ENCODE peak calls at places on chromosomes 12 and 14, in five cellular contexts. One of them, this sample, is unnamed.

GRCh38 chr12:122166422-122167327 is 7.3 kb downstream of the IL31 start:
- DNase-seq in fibroblast of lung: no peak
- DNase-seq in neuronal stem cell: no peak
- DNase-seq in aorta: no peak
- DNase-seq in lower lobe of right lung: no peak
- DNase-seq in this sample: no peak

GRCh38 chr14:104678346-104678745 is 11.1 kb upstream of the INF2 start:
- DNase-seq in fibroblast of lung: peak
- DNase-seq in neuronal stem cell: no peak
- DNase-seq in aorta: peak
- DNase-seq in lower lobe of right lung: peak
- DNase-seq in this sample: no peak

GRCh38 chr12:42129595-42130204 is 15.0 kb downstream of the GXYLT1 start:
- DNase-seq in fibroblast of lung: peak
- DNase-seq in neuronal stem cell: peak
- DNase-seq in aorta: no peak
- DNase-seq in lower lobe of right lung: no peak
- DNase-seq in this sample: peak

GRCh38 chr12:132827763-132828703 is 636 bp downstream of the GOLGA3 start:
- DNase-seq in fibroblast of lung: peak
- DNase-seq in neuronal stem cell: no peak
- DNase-seq in aorta: peak
- DNase-seq in lower lobe of right lung: peak
- DNase-seq in this sample: no peak

GRCh38 chr14:74577247-74577947 is 34.6 kb downstream of the LTBP2 start:
- DNase-seq in fibroblast of lung: peak
- DNase-seq in neuronal stem cell: no peak
- DNase-seq in aorta: peak
- DNase-seq in lower lobe of right lung: peak
- DNase-seq in this sample: no peak

GRCh38 chr12:1491983-1492697 is 102.2 kb downstream of the FBXL14 start:
- DNase-seq in fibroblast of lung: no peak
- DNase-seq in neuronal stem cell: no peak
- DNase-seq in aorta: no peak
- DNase-seq in lower lobe of right lung: no peak
- DNase-seq in this sample: no peak

GRCh38 chr12:20434993-20435392 is 66.7 kb downstream of the PDE3A start:
- DNase-seq in fibroblast of lung: no peak
- DNase-seq in neuronal stem cell: no peak
- DNase-seq in aorta: no peak
- DNase-seq in lower lobe of right lung: no peak
- DNase-seq in this sample: no peak

GRCh38 chr12:101455685-101456084 is 19.5 kb upstream of the SPIC start:
- DNase-seq in fibroblast of lung: no peak
- DNase-seq in neuronal stem cell: no peak
- DNase-seq in aorta: no peak
- DNase-seq in lower lobe of right lung: no peak
- DNase-seq in this sample: no peak

GRCh38 chr12:46752396-46752795 is 73.4 kb downstream of the SLC38A4 start:
- DNase-seq in fibroblast of lung: no peak
- DNase-seq in neuronal stem cell: no peak
- DNase-seq in aorta: no peak
- DNase-seq in lower lobe of right lung: no peak
- DNase-seq in this sample: no peak

GRCh38 chr12:51686727-51687126 is 95.7 kb downstream of the SCN8A start:
- DNase-seq in fibroblast of lung: peak
- DNase-seq in neuronal stem cell: no peak
- DNase-seq in aorta: no peak
- DNase-seq in lower lobe of right lung: no peak
- DNase-seq in this sample: no peak

GRCh38 chr12:65657635-65658034 is 166.6 kb upstream of the HMGA2 start:
- DNase-seq in fibroblast of lung: no peak
- DNase-seq in neuronal stem cell: no peak
- DNase-seq in aorta: no peak
- DNase-seq in lower lobe of right lung: no peak
- DNase-seq in this sample: no peak

GRCh38 chr14:24250354-24250753 is 7.9 kb upstream of the TINF2 start:
- DNase-seq in fibroblast of lung: no peak
- DNase-seq in neuronal stem cell: no peak
- DNase-seq in aorta: no peak
- DNase-seq in lower lobe of right lung: no peak
- DNase-seq in this sample: no peak

GRCh38 chr12:12469386-12469785 is 93.3 kb downstream of the DUSP16 start:
- DNase-seq in fibroblast of lung: no peak
- DNase-seq in neuronal stem cell: no peak
- DNase-seq in aorta: no peak
- DNase-seq in lower lobe of right lung: no peak
- DNase-seq in this sample: no peak

GRCh38 chr12:96140110-96140509 is 54.1 kb upstream of the ELK3 start:
- DNase-seq in fibroblast of lung: no peak
- DNase-seq in neuronal stem cell: no peak
- DNase-seq in aorta: no peak
- DNase-seq in lower lobe of right lung: no peak
- DNase-seq in this sample: peak

GRCh38 chr12:112199136-112199535 is 73.8 kb downstream of the TRAFD1 start:
- DNase-seq in fibroblast of lung: no peak
- DNase-seq in neuronal stem cell: no peak
- DNase-seq in aorta: no peak
- DNase-seq in lower lobe of right lung: no peak
- DNase-seq in this sample: no peak

GRCh38 chr12:1115471-1116242 is 124.6 kb downstream of the ERC1 start:
- DNase-seq in fibroblast of lung: peak
- DNase-seq in neuronal stem cell: no peak
- DNase-seq in aorta: no peak
- DNase-seq in lower lobe of right lung: no peak
- DNase-seq in this sample: no peak

GRCh38 chr14:89296281-89296745 is 120.7 kb downstream of the FOXN3 start:
- DNase-seq in fibroblast of lung: no peak
- DNase-seq in neuronal stem cell: no peak
- DNase-seq in aorta: no peak
- DNase-seq in lower lobe of right lung: no peak
- DNase-seq in this sample: no peak

GRCh38 chr12:25020621-25021243 is 71.8 kb upstream of the BCAT1 start:
- DNase-seq in fibroblast of lung: no peak
- DNase-seq in neuronal stem cell: no peak
- DNase-seq in aorta: no peak
- DNase-seq in lower lobe of right lung: no peak
- DNase-seq in this sample: no peak

GRCh38 chr12:89162704-89163261 is 189.5 kb downstream of the DUSP6 start:
- DNase-seq in fibroblast of lung: peak
- DNase-seq in neuronal stem cell: no peak
- DNase-seq in aorta: peak
- DNase-seq in lower lobe of right lung: peak
- DNase-seq in this sample: peak

GRCh38 chr12:132249747-132250478 is 79.5 kb downstream of the GALNT9 start:
- DNase-seq in fibroblast of lung: no peak
- DNase-seq in neuronal stem cell: no peak
- DNase-seq in aorta: no peak
- DNase-seq in lower lobe of right lung: peak
- DNase-seq in this sample: no peak

GRCh38 chr12:84599539-84599938 is 313.1 kb downstream of the SLC6A15 start:
- DNase-seq in fibroblast of lung: peak
- DNase-seq in neuronal stem cell: no peak
- DNase-seq in aorta: no peak
- DNase-seq in lower lobe of right lung: no peak
- DNase-seq in this sample: peak

GRCh38 chr12:89064151-89064550 is 288.1 kb downstream of the DUSP6 start:
- DNase-seq in fibroblast of lung: no peak
- DNase-seq in neuronal stem cell: no peak
- DNase-seq in aorta: no peak
- DNase-seq in lower lobe of right lung: no peak
- DNase-seq in this sample: no peak

GRCh38 chr12:75479963-75480461 is 543 bp upstream of the GLIPR1 start:
- DNase-seq in fibroblast of lung: peak
- DNase-seq in neuronal stem cell: no peak
- DNase-seq in aorta: no peak
- DNase-seq in lower lobe of right lung: no peak
- DNase-seq in this sample: no peak

GRCh38 chr12:56695327-56696101 is 7.4 kb upstream of the PTGES3 start:
- DNase-seq in fibroblast of lung: no peak
- DNase-seq in neuronal stem cell: no peak
- DNase-seq in aorta: no peak
- DNase-seq in lower lobe of right lung: no peak
- DNase-seq in this sample: peak

DNA sequence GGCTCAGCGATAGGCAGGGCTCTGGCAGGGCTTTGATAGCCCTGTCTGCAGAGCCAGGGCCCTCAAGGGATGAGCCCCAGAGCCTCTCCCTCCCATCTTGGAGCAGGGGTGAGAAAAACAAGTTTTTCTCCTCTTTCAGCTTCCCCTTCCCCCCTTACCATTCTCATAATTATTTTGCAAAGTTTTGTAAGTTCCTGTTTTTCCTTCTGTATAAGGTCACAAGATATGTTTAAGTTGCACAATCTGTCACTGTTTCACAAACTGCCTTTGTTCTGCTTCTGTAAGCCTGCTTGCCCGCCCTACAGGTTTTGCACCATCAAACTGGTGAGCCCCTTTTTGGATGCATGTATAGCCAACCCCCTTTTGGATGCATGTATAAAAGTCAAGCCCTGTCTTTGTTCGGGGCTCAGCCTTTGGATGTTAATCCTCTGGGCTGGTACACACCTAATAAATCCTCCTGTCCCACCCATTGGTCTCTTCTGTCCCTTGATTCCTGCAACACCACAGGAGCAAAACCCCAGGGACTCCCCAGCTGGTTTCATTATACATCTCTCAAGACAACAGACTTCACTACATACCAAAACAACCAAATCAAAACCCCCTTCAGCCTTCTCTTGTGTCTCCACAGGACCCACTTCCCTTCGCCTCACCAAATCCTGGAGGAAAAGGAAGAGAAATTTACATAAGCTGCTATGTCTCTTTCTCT is 52.5 kb upstream of the RESF1 start:
- DNase-seq in fibroblast of lung: no peak
- DNase-seq in neuronal stem cell: no peak
- DNase-seq in aorta: no peak
- DNase-seq in lower lobe of right lung: peak
- DNase-seq in this sample: no peak
- H3K4me3 ChIP-seq in fibroblast of lung: no peak
- H3K4me3 ChIP-seq in neuronal stem cell: no peak
- H3K4me3 ChIP-seq in aorta: no peak
- H3K4me3 ChIP-seq in lower lobe of right lung: no peak
- H3K4me3 ChIP-seq in this sample: no peak

DNA sequence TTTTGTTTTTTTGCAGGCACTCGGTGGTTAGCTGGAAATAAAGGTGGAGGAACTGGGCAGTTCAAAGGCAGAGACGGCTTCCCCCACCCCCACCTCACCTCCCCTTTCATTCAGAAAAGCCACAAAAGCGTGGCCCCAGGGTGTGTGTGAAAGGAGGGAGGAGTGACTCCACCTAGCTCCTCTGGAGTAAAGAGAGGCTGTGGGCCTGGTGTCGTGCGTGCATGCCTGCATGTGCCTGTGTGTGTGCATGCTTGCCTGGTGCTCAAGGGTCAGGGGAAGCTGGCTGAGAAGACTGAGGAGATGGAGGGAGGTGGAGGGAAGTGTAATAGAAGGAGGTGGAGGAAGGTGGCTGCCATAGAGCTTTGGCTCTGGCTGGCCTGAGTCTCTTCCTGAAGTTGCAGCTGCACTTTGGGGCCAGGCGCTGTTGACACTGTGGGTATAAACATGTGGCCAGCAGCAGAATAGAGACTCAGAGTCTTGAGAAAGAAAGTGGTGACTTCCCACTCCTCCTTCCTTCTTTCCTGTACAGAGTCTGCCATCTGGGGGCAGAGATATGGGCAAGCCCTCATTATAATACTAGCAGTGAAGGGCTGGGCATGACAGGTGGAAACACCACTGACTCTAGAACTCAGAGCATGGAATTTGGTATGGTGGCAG is 36.9 kb upstream of the SINHCAF start:
- DNase-seq in fibroblast of lung: no peak
- DNase-seq in neuronal stem cell: peak
- DNase-seq in aorta: peak
- DNase-seq in lower lobe of right lung: peak
- DNase-seq in this sample: no peak
- H3K4me3 ChIP-seq in fibroblast of lung: no peak
- H3K4me3 ChIP-seq in neuronal stem cell: no peak
- H3K4me3 ChIP-seq in aorta: no peak
- H3K4me3 ChIP-seq in lower lobe of right lung: no peak
- H3K4me3 ChIP-seq in this sample: no peak

GRCh38 chr12:6462234-6462995 is 8.1 kb downstream of the VAMP1 start:
- DNase-seq in fibroblast of lung: no peak
- DNase-seq in neuronal stem cell: no peak
- DNase-seq in aorta: no peak
- DNase-seq in lower lobe of right lung: no peak
- DNase-seq in this sample: no peak
- H3K4me3 ChIP-seq in fibroblast of lung: no peak
- H3K4me3 ChIP-seq in neuronal stem cell: peak
- H3K4me3 ChIP-seq in aorta: no peak
- H3K4me3 ChIP-seq in lower lobe of right lung: peak
- H3K4me3 ChIP-seq in this sample: no peak

DNA sequence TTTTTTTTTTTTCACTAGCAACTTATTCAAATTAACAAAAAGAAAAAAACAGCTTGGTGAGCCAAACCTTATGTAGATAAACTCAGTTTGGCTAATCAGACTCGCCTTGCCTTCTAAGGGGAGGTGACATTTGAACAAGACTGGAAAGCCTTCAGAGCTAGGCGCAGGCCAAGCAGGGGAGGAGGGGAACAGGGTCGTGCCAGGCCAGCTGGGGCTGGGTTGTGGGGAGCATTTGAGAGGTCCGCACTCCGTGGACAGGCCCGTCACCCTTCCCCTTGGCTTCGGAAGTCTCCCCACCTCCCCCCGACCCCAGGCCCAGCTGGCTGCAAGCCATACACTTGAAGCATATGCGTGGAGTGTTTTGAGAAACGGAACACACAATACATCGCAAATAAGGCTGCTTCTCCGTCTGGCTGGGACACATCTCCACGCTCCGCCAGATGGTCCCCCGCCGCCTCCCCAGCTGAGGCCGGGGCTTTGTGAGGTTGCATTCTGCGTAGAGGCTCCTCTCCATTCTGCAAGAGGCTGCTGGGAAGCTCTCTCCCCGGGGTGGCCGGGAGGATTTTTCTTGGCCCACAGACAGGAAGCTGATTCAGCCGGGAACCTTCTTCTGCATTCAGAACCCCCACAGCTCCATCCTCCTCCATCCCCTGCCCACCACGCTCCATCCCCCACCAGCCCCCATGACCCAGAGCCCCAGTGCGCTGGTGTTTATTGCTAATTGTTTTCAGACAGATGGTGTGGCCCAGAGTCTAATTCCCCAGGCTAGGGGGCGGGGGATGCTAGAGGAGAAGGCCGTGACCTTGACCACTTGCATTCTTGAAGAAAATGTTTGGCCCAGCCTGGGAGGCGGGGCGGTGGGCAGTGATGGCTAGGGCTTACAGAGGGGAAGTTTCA is 88.2 kb upstream of the NCOR2 start:
- DNase-seq in fibroblast of lung: peak
- DNase-seq in neuronal stem cell: peak
- DNase-seq in aorta: peak
- DNase-seq in lower lobe of right lung: no peak
- DNase-seq in this sample: peak
- H3K4me3 ChIP-seq in fibroblast of lung: peak
- H3K4me3 ChIP-seq in neuronal stem cell: no peak
- H3K4me3 ChIP-seq in aorta: no peak
- H3K4me3 ChIP-seq in lower lobe of right lung: peak
- H3K4me3 ChIP-seq in this sample: no peak

This sample was measured in HFF-Myc.